ENCODE peak calls at places on chromosomes 7 and 10, in nine cellular contexts. B, K, F, Q, G, C, T, N and X are unnamed samples.

GRCh38 chr10:133339708-133340380 is 3.1 kb upstream of the CALY start:
- DNase-seq in B (no peak), K (no peak), F (no peak), Q (no peak), G (no peak), C (no peak), T (no peak), N (no peak), X (no peak)

GRCh38 chr7:44733708-44734481 is 14.8 kb upstream of the ZMIZ2 start:
- DNase-seq in B (no peak), K (peak), F (no peak), Q (no peak), G (no peak), C (no peak), T (no peak), N (no peak), X (peak)

GRCh38 chr7:98300595-98301372 is 19.3 kb downstream of the BRI3 start:
- DNase-seq in B (no peak), K (no peak), F (no peak), Q (no peak), G (no peak), C (no peak), T (no peak), N (peak), X (no peak)

GRCh38 chr10:60661627-60662026 is 116.7 kb upstream of the CDK1 start:
- DNase-seq in B (no peak), K (no peak), F (no peak), Q (no peak), G (no peak), C (no peak), T (no peak), N (no peak), X (no peak)

GRCh38 chr10:43036581-43037428 is 40.1 kb upstream of the RET start:
- DNase-seq in B (no peak), K (no peak), F (no peak), Q (no peak), G (no peak), C (no peak), T (no peak), N (no peak), X (no peak)

GRCh38 chr10:110993024-110993693 is 73.8 kb downstream of the SHOC2 start:
- DNase-seq in B (no peak), K (peak), F (no peak), Q (no peak), G (peak), C (no peak), T (no peak), N (no peak), X (no peak)

GRCh38 chr7:27303021-27303420 is 60.4 kb downstream of the EVX1 start:
- DNase-seq in B (peak), K (no peak), F (no peak), Q (peak), G (no peak), C (no peak), T (no peak), N (no peak), X (no peak)

GRCh38 chr10:77919713-77920108 is 6.8 kb downstream of the DLG5 start:
- DNase-seq in B (no peak), K (peak), F (peak), Q (no peak), G (no peak), C (peak), T (no peak), N (no peak), X (no peak)

GRCh38 chr10:16742165-16742960 is 74.9 kb downstream of the RSU1 start:
- DNase-seq in B (no peak), K (no peak), F (no peak), Q (no peak), G (no peak), C (no peak), T (no peak), N (no peak), X (no peak)